ENCODE peak calls at places on chromosome 16, in four cellular contexts. V is heart right ventricle, C is mucosa of gallbladder, P is pancreas. S is an unnamed sample.

GRCh38 chr16:27475561-27475960 is 73.6 kb downstream of the IL21R start:
- DNase-seq in V (no peak), C (no peak), P (no peak), S (no peak)

GRCh38 chr16:58024673-58025350 is 742 bp upstream of the MMP15 start:
- DNase-seq in V (no peak), C (peak), P (peak), S (peak)

GRCh38 chr16:27639588-27640276 is 89.8 kb downstream of the KATNIP start:
- DNase-seq in V (peak), C (peak), P (no peak), S (no peak)

GRCh38 chr16:11094075-11094593 is 149.8 kb downstream of the CLEC16A start:
- DNase-seq in V (no peak), C (no peak), P (no peak), S (no peak)

GRCh38 chr16:25264599-25264998 is 7.0 kb upstream of the ZKSCAN2 start:
- DNase-seq in V (no peak), C (no peak), P (no peak), S (no peak)

GRCh38 chr16:11990672-11991390 is 14.3 kb downstream of the SNX29 start:
- DNase-seq in V (no peak), C (no peak), P (no peak), S (no peak)

GRCh38 chr16:56478228-56479049 is 27.1 kb downstream of the OGFOD1 start:
- DNase-seq in V (no peak), C (no peak), P (no peak), S (no peak)

GRCh38 chr16:81713295-81713772 is 65.8 kb upstream of the PLCG2 start:
- DNase-seq in V (no peak), C (no peak), P (no peak), S (no peak)

GRCh38 chr16:86479419-86479818 is 30.9 kb upstream of the FOXF1 start:
- DNase-seq in V (no peak), C (peak), P (no peak), S (no peak)

GRCh38 chr16:69818811-69819587 is 56.9 kb downstream of the WWP2 start:
- DNase-seq in V (no peak), C (no peak), P (no peak), S (no peak)

GRCh38 chr16:11630230-11631056 is 37.8 kb upstream of the SNN start:
- DNase-seq in V (no peak), C (no peak), P (peak), S (no peak)

GRCh38 chr16:86222541-86222940 is 287.8 kb upstream of the FOXF1 start:
- DNase-seq in V (no peak), C (no peak), P (no peak), S (no peak)

GRCh38 chr16:28010671-28011070 is 52.8 kb downstream of the GSG1L start:
- DNase-seq in V (no peak), C (no peak), P (no peak), S (no peak)

GRCh38 chr16:69937465-69937951 is 13.6 kb upstream of the CLEC18A start:
- DNase-seq in V (no peak), C (no peak), P (no peak), S (no peak)

GRCh38 chr16:74734361-74735161 is 33.9 kb upstream of the MLKL start:
- DNase-seq in V (no peak), C (no peak), P (no peak), S (no peak)

GRCh38 chr16:88560722-88561484 is 9.3 kb upstream of the ZC3H18 start:
- DNase-seq in V (no peak), C (no peak), P (no peak), S (no peak)

GRCh38 chr16:86465434-86465833 is 44.9 kb upstream of the FOXF1 start:
- DNase-seq in V (no peak), C (no peak), P (no peak), S (no peak)

GRCh38 chr16:56583351-56583910 is 5.9 kb upstream of the MT3 start:
- DNase-seq in V (no peak), C (no peak), P (no peak), S (no peak)

GRCh38 chr16:27374794-27375499 is 27.0 kb upstream of the IL21R start:
- DNase-seq in V (peak), C (peak), P (peak), S (no peak)

S was measured in heart left ventricle.